ENCODE peak calls at places on chromosomes 12 and 14, in seven cellular contexts. L, N, I, O, G, W and V are unnamed samples.

GRCh38 chr12:84764006-84764405 is 148.6 kb downstream of the SLC6A15 start:
- DNase-seq in I (no peak), W (no peak), L (no peak), N (no peak), O (no peak), G (no peak), V (no peak)

GRCh38 chr12:47686645-47687240 is 19.1 kb downstream of the RPAP3 start:
- DNase-seq in N (no peak), I (peak; percentile 68), G (peak; percentile 49), L (no peak), O (no peak), W (no peak), V (no peak)

GRCh38 chr12:6632026-6632978 is 3.5 kb downstream of the LPAR5 start:
- DNase-seq in G (no peak), I (no peak), L (no peak), W (no peak), O (peak; percentile 58), N (no peak), V (no peak)

GRCh38 chr14:103194256-103195045 is 71.2 kb downstream of the TNFAIP2 start:
- DNase-seq in N (no peak), O (no peak), L (no peak), W (no peak), G (no peak), I (peak; percentile 85), V (peak; percentile 55)

GRCh38 chr12:42323856-42324255 is 2.0 kb downstream of the ZCRB1 start:
- DNase-seq in N (no peak), O (no peak), G (no peak), L (no peak), I (no peak), W (no peak), V (no peak)

GRCh38 chr12:26014085-26014484 is 55.6 kb downstream of the RASSF8 start:
- DNase-seq in N (no peak), I (no peak), O (no peak), G (no peak), W (no peak), L (no peak), V (no peak)

GRCh38 chr14:76352639-76353281 is 23.2 kb upstream of the ESRRB start:
- DNase-seq in N (no peak), O (peak; percentile 95), G (peak; percentile 93), I (peak; percentile 60), L (peak; percentile 59), W (peak; percentile 63), V (no peak)

GRCh38 chr12:50166776-50167025 is 468 bp downstream of the CERS5 start:
- DNase-seq in O (no peak), G (no peak), W (peak; percentile 75), L (peak; percentile 32), N (no peak), I (no peak), V (no peak)

GRCh38 chr12:11754256-11754655 is 104.8 kb downstream of the ETV6 start:
- DNase-seq in O (no peak), L (no peak), I (no peak), G (no peak), N (no peak), W (no peak), V (no peak)
- H3K4me1 ChIP-seq in O (peaks cover 35% of the 10 kb centered on the region), L (peaks cover 65% of the 10 kb centered on the region), I (peaks cover 29% of the 10 kb centered on the region), G (peaks cover 34% of the 10 kb centered on the region), N (no peaks in the 10 kb centered on the region), W (peaks cover 39% of the 10 kb centered on the region), V (peaks cover 30% of the 10 kb centered on the region)

GRCh38 chr14:88919502-88919901 is 95.1 kb downstream of the TTC8 start:
- DNase-seq in O (no peak), W (no peak), I (no peak), L (no peak), G (no peak), N (peak; percentile 21), V (no peak)
- TF ChIP-seq CTCF in O (no peak), W (no peak), I (no peak), L (no peak), G (no peak), N (peak; percentile 41), V (no peak)

GRCh38 chr12:34602213-34602940 is 580.1 kb downstream of the ALG10 start:
- DNase-seq in I (no peak), G (no peak), L (no peak), O (no peak), N (no peak), W (peak; percentile 12), V (no peak)

GRCh38 chr12:34603382-34604035 is 581.2 kb downstream of the ALG10 start:
- DNase-seq in N (no peak), I (no peak), O (no peak), L (no peak), W (no peak), G (no peak), V (no peak)

GRCh38 chr12:34599530-34600513 is 577.5 kb downstream of the ALG10 start:
- DNase-seq in W (no peak), G (no peak), L (no peak), O (peak; percentile 26), I (no peak), N (no peak), V (no peak)

GRCh38 chr12:34600592-34601462 is 578.5 kb downstream of the ALG10 start:
- DNase-seq in W (peak; percentile 15), G (no peak), I (no peak), N (no peak), L (no peak), O (no peak), V (no peak)

GRCh38 chr12:34601689-34602088 is 579.4 kb downstream of the ALG10 start:
- DNase-seq in W (peak; percentile 9), G (no peak), N (no peak), I (no peak), L (no peak), O (no peak), V (no peak)
- H3K27ac ChIP-seq in W (no peak overlapping the region), G (no peak overlapping the region), N (no peak overlapping the region), I (no peak overlapping the region), L (no peak overlapping the region), O (no peak overlapping the region), V (no peak overlapping the region)

GRCh38 chr12:53198470-53199110 is 8.5 kb downstream of the ITGB7 start:
- DNase-seq in O (no peak), I (no peak), W (no peak), N (no peak), L (no peak), G (no peak), V (no peak)

GRCh38 chr12:53201170-53201541 is 5.9 kb downstream of the ITGB7 start:
- DNase-seq in I (peak; percentile 45), L (no peak), N (no peak), W (no peak), G (no peak), O (no peak), V (no peak)

GRCh38 chr12:53200458-53201169 is 6.4 kb downstream of the ITGB7 start:
- DNase-seq in W (no peak), L (no peak), O (no peak), I (no peak), N (no peak), G (no peak), V (no peak)

GRCh38 chr12:53199700-53200099 is 7.4 kb downstream of the ITGB7 start:
- DNase-seq in W (no peak), G (no peak), L (no peak), I (no peak), N (no peak), O (no peak), V (no peak)

GRCh38 chr12:53200107-53200457 is 7.0 kb downstream of the ITGB7 start:
- DNase-seq in O (no peak), G (no peak), W (no peak), L (no peak), N (no peak), I (no peak), V (no peak)
- H3K4me1 ChIP-seq in O (no peaks in the 10 kb centered on the region), G (no peaks in the 10 kb centered on the region), W (peaks cover 19% of the 10 kb centered on the region), L (peaks cover 12% of the 10 kb centered on the region), N (peaks cover 2% of the 10 kb centered on the region), I (no peaks in the 10 kb centered on the region), V (peaks cover 8% of the 10 kb centered on the region)

DNA sequence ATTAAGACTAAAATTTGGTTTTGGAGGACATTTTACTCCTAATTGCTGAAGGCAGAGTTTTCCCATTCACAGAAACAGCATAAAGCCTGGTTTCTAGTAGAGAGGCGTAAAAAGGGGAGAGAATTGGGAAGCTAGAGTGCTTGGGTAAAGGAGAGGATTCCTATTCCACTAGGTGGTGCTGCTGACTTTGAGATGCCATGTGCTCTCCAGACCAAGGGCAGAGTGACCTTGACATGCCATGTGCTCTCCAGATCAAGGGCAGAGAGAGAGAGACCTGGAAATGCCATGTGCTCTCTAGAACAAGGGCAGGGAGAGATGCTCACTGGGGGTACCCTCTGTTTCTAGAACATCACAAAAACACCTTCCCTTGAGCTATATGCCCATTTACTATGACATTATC is 176.2 kb upstream of the PDZRN4 start:
- DNase-seq in I (no peak), O (peak; percentile 53), N (no peak), G (peak; percentile 39), W (no peak), L (no peak), V (no peak)
- TF ChIP-seq CTCF in I (no peak), O (peak; percentile 44), N (peak; percentile 40), G (peak; percentile 41), W (no peak), L (no peak), V (no peak)

GRCh38 chr12:19192709-19193108 is 63.2 kb downstream of the PLEKHA5 start:
- DNase-seq in I (no peak), G (no peak), W (no peak), N (no peak), O (no peak), L (no peak), V (no peak)
- H3K27ac ChIP-seq in I (no peak overlapping the region), G (no peak overlapping the region), W (no peak overlapping the region), N (no peak overlapping the region), O (no peak overlapping the region), L (peak overlapping the region; percentile 77), V (no peak overlapping the region)

GRCh38 chr12:48783432-48783831 is 5.5 kb downstream of the ADCY6 start:
- DNase-seq in N (no peak), O (no peak), L (no peak), W (no peak), I (no peak), G (no peak), V (no peak)
- H3K4me1 ChIP-seq in N (peaks cover 22% of the 10 kb centered on the region), O (no peaks in the 10 kb centered on the region), L (peaks cover 100% of the 10 kb centered on the region), W (peaks cover 45% of the 10 kb centered on the region), I (peaks cover 42% of the 10 kb centered on the region), G (peaks cover 4% of the 10 kb centered on the region), V (peaks cover 32% of the 10 kb centered on the region)

GRCh38 chr14:96370528-96370927 is 7.2 kb downstream of the GSKIP start:
- DNase-seq in W (no peak), L (no peak), G (no peak), N (no peak), O (no peak), I (no peak), V (no peak)
- TF ChIP-seq CTCF in W (no peak), L (no peak), G (no peak), N (no peak), O (no peak), I (no peak), V (no peak)

DNA sequence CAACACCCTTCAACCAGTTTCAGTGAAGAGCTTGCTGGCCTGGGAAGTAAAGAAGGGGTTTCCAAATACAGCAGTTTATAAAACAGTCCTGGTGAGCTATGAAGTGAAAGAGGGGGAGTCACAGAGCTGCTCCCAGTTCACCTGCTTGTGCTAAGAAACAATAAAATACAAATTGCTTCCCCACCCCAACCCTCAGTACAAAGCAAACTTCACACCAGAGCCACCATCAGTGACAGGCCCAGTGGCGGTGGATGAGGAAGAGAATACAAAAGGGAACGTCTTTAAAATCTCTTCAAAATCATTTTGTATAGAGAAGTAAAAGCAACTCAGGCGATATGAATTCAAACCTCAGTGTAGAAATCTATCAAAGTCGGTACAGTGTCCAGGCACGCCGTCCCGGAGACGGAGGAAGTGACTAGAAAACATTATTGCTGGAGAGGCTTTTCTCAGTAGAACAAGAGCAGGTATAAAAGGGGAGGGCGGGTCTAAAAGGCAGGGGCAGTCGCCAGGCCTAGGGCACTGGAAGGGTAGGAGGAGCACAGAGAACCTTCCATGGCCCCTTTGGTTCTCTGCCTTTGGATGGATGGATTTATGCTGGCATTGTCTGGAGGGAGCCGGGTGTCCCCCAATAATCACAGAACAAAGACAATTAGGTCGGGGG is 10.5 kb upstream of the RPLP0 start:
- DNase-seq in I (no peak), W (no peak), N (no peak), O (peak; percentile 43), G (no peak), L (no peak), V (no peak)
- H3K27ac ChIP-seq in I (no peak overlapping the region), W (no peak overlapping the region), N (no peak overlapping the region), O (no peak overlapping the region), G (no peak overlapping the region), L (no peak overlapping the region), V (no peak overlapping the region)